ENCODE peak calls at places on chromosomes 16 and 17, in six cellular contexts. I is GM12891, H is HepG2, N is K562, W is H1, Q is GM12878. T is an unnamed sample.

GRCh38 chr16:3012246-3012645 is 477 bp upstream of the CLDN9 start:
- DNase-seq in Q (no peak), W (peak), H (no peak), N (no peak), I (no peak), T (no peak)

GRCh38 chr16:56357765-56358322 is 67.5 kb downstream of the AMFR start:
- DNase-seq in Q (no peak), H (peak), I (no peak), N (no peak), W (peak), T (no peak)

GRCh38 chr17:59154335-59154720 is 658 bp downstream of the SKA2 start:
- DNase-seq in I (no peak), H (peak), Q (no peak), N (peak), W (peak), T (no peak)

GRCh38 chr16:3017806-3018506 is at the start of gene CLDN6:
- DNase-seq in W (peak), H (no peak), Q (no peak), I (no peak), N (peak), T (no peak)

GRCh38 chr17:64269687-64270649 is 6.9 kb upstream of the TEX2 start:
- DNase-seq in Q (no peak), W (no peak), I (no peak), N (no peak), H (no peak), T (no peak)

GRCh38 chr17:69802045-69802740 is 272.8 kb upstream of the KCNJ16 start:
- DNase-seq in I (no peak), W (peak), H (no peak), Q (no peak), N (no peak), T (no peak)

GRCh38 chr17:64223931-64224657 is 39.0 kb downstream of the TEX2 start:
- DNase-seq in N (no peak), H (no peak), W (no peak), I (no peak), Q (no peak), T (no peak)

GRCh38 chr16:67537270-67537635 is 8.6 kb downstream of the RIPOR1 start:
- DNase-seq in Q (no peak), W (peak), H (no peak), N (no peak), I (no peak), T (peak)

GRCh38 chr17:883586-883962 is 96.0 kb downstream of the NXN start:
- DNase-seq in I (no peak), H (peak), N (no peak), W (no peak), Q (no peak), T (no peak)

GRCh38 chr16:70395345-70395901 is 43.5 kb downstream of the ST3GAL2 start:
- DNase-seq in H (peak), Q (no peak), N (peak), W (peak), I (peak), T (peak)

GRCh38 chr17:58783380-58783779 is 27.7 kb downstream of the PPM1E start:
- DNase-seq in I (no peak), H (no peak), W (no peak), N (peak), Q (no peak), T (no peak)

GRCh38 chr16:4510747-4511426 is 27.7 kb downstream of the CDIP1 start:
- DNase-seq in N (no peak), I (no peak), Q (no peak), H (no peak), W (no peak), T (no peak)

GRCh38 chr16:88703486-88704309 is 2.5 kb downstream of the RNF166 start:
- DNase-seq in I (no peak), N (no peak), H (no peak), Q (no peak), W (no peak), T (no peak)

GRCh38 chr16:66714659-66715307 is 18.2 kb upstream of the CMTM4 start:
- DNase-seq in I (no peak), N (no peak), W (no peak), H (no peak), Q (no peak), T (no peak)

GRCh38 chr16:20897897-20898296 is 2.3 kb downstream of the DCUN1D3 start:
- DNase-seq in H (no peak), I (no peak), W (no peak), N (no peak), Q (no peak), T (no peak)

GRCh38 chr17:44983563-44983962 is 15.5 kb upstream of the C1QL1 start:
- DNase-seq in H (no peak), Q (no peak), W (no peak), I (no peak), N (no peak), T (no peak)

GRCh38 chr17:81511800-81512559 is 619 bp downstream of the ACTG1 start:
- DNase-seq in Q (no peak), N (no peak), H (no peak), I (no peak), W (no peak), T (no peak)

GRCh38 chr16:53130193-53131049 is 75.6 kb downstream of the CHD9 start:
- DNase-seq in N (peak), Q (peak), W (peak), I (peak), H (peak), T (peak)

GRCh38 chr17:332558-333322 is 19.9 kb downstream of the RPH3AL start:
- DNase-seq in N (no peak), Q (no peak), W (no peak), I (no peak), H (no peak), T (no peak)

GRCh38 chr17:42040818-42041217 is 9.6 kb downstream of the C17orf113 start:
- DNase-seq in I (no peak), W (no peak), H (no peak), Q (no peak), N (no peak), T (no peak)

DNA sequence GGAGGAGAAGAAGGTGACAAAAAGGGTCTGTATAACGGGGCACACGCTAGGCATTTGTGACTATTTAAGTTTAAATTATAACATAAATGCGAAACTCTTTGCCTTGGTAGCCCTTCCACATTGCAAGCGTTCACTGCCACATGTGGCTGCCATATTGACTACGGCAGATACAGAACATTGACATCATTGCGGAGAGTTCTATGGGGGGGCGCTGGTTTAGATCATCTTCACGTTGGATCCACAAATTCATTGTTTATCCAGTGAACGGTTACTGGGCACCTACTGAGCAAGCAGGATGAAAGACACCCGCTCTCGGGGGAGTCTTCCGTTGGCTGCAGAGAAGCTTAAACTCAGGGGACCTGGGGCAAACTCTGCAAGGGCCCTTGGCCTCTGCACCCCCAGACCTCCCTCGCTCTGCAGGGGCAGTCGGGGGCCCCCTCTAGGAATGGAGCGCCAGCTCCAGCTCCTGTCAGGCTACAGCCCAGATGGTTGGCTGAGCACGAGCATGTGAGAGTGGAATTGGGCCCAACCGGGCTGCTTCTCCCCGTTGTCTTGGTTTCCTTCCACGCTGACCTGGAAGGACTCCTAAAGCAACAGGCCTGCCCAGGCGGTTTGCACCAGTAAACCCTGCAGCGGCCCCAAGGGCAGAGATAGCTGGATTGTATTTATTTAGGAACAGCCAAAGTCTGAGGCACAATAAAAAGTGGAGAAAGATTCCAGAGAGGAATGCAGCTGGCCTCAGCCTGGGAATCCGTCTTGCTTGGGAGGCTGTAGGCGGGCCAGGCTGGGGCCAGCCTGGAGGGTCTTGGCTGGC is 172.2 kb downstream of the SEC14L1 start:
- DNase-seq in I (no peak), N (no peak), H (peak), Q (no peak), W (no peak), T (no peak)
- TF ChIP-seq POLR2AphosphoS5 in I (no peak), N (no peak), H (no peak), Q (no peak), W (no peak), T (no peak)

GRCh38 chr17:3973498-3974137 is 9.4 kb upstream of the ATP2A3 start:
- DNase-seq in W (no peak), H (no peak), Q (no peak), N (no peak), I (no peak), T (no peak)
- TF ChIP-seq TAF1 in W (no peak), H (no peak), Q (no peak), N (no peak), I (no peak), T (no peak)

GRCh38 chr17:48545022-48545376 is at the start of gene HOXB2:
- DNase-seq in N (peak), I (no peak), W (no peak), H (no peak), Q (no peak), T (no peak)
- TF ChIP-seq POLR2A in N (no peak), I (no peak), W (no peak), H (no peak), Q (no peak), T (no peak)

DNA sequence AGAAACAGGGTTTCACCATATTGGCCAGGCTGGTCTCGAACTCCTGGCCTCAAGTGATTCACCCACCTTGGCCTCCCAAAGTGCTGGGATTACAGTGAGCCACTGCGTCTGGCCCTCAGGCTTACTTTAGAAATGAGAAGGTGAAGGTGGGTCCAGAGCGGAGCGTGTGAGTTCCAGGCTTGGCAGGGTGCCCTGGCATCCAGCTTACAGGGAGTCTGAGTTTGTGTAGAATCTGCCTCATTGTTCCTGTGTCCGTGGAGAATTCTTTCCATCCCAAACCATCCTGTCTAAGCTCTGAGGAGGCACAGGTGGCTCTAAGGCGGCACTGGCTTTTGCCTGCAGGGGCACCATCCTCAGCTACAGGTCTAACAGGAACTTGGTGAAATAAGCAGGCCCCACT is 50.6 kb downstream of the RAB11FIP3 start:
- DNase-seq in I (no peak), N (no peak), W (no peak), H (no peak), Q (no peak), T (no peak)
- TF ChIP-seq POLR2AphosphoS5 in I (no peak), N (no peak), W (no peak), H (no peak), Q (no peak), T (no peak)

GRCh38 chr16:80824623-80825364 is 20.4 kb upstream of the CDYL2 start:
- DNase-seq in N (peak), I (no peak), Q (peak), H (peak), W (no peak), T (no peak)
- TF ChIP-seq TAF1 in N (no peak), I (no peak), Q (no peak), H (no peak), W (no peak), T (no peak)

GRCh38 chr17:75110307-75110937 is 653 bp downstream of the ARMC7 start:
- DNase-seq in H (no peak), W (peak), N (no peak), I (no peak), Q (no peak), T (no peak)

GRCh38 chr17:75115545-75115944 is 5.8 kb downstream of the ARMC7 start:
- DNase-seq in I (no peak), W (no peak), N (no peak), Q (no peak), H (no peak), T (no peak)

GRCh38 chr17:75111777-75112176 is 2.0 kb downstream of the ARMC7 start:
- DNase-seq in I (no peak), W (no peak), N (no peak), Q (no peak), H (no peak), T (no peak)

GRCh38 chr17:75116681-75117080 is 6.9 kb downstream of the ARMC7 start:
- DNase-seq in W (no peak), Q (no peak), H (no peak), N (no peak), I (no peak), T (no peak)

DNA sequence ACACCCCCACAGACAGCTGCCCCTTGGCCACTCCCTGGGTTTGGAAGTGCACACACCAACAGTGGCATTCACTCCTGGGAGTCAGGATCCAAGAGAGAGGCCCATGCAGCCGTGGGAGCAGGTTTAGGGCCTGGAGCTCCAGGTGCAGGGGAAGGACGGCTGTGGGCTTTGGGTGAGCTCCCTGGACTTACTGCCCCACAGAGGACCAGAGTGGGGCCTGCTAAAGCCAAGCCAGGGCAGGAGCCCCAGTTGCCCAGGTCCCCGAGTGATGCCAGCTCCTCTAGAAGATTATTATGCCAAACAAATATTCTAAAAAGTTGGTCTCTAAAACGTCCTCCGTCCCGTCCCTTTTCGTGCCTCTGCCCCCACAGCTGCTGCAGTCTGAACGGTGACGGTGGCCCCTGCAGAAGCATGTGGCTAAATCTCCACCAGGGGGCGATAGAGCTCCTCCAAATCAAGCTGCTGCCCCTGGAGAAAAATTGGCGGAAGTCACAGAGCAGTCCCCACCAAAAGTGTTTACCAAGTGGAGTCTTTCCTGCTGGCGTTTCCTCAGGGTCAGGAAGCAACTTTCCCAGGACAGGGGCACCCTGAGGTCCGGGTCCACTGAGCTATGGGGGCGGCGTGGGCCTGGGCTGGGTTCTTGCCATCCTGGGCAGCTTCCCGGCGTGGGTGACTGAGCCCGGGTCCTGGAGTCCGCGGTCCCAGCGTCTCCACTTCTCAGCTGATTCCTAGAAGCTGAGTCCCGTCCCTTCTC is 4.2 kb downstream of the ARMC7 start:
- DNase-seq in W (peak), Q (no peak), I (peak), N (peak), H (peak), T (peak)
- TF ChIP-seq POLR2A in W (no peak), Q (peak), I (no peak), N (peak), H (no peak), T (peak)

GRCh38 chr17:20063665-20064648 is 54.8 kb downstream of the SPECC1 start:
- DNase-seq in N (no peak), H (no peak), I (no peak), Q (peak), W (no peak), T (no peak)
- TF ChIP-seq POLR2AphosphoS5 in N (no peak), H (no peak), I (no peak), Q (no peak), W (no peak), T (no peak)